ENCODE peak calls at places on chromosomes 2 and 18, in eight cellular contexts. Q is head of caudate nucleus; I is DMS 273 treated with DMSO at 0.1 percent for 48 hours; C is breast epithelium; A is CD4-positive, alpha-beta memory T cell; T is choroid plexus epithelial cell; J is endothelial cell; M is AG20443. S is an unnamed sample.

GRCh38 chr18:57649536-57650495 is 28.2 kb upstream of the NARS1 start:
- DNase-seq in Q (no peak), I (no peak), C (no peak), A (no peak), T (peak), J (no peak), M (peak), S (no peak)

GRCh38 chr18:13278231-13278630 is 59.7 kb downstream of the LDLRAD4 start:
- DNase-seq in Q (no peak), I (no peak), C (no peak), A (no peak), T (no peak), J (no peak), M (no peak), S (no peak)

GRCh38 chr2:67290451-67290991 is 106.6 kb upstream of the ETAA1 start:
- DNase-seq in Q (no peak), I (no peak), C (no peak), A (no peak), T (peak), J (no peak), M (peak), S (no peak)

GRCh38 chr2:589551-589950 is 87.7 kb downstream of the TMEM18 start:
- DNase-seq in Q (no peak), I (no peak), C (peak), A (no peak), T (no peak), J (no peak), M (no peak), S (no peak)

GRCh38 chr2:237694423-237695194 is 67.2 kb downstream of the LRRFIP1 start:
- DNase-seq in Q (no peak), I (no peak), C (no peak), A (peak), T (no peak), J (no peak), M (no peak), S (peak)

GRCh38 chr2:42897386-42897785 is 105.0 kb upstream of the HAAO start:
- DNase-seq in Q (no peak), I (no peak), C (no peak), A (no peak), T (no peak), J (no peak), M (no peak), S (no peak)

GRCh38 chr2:21245565-21245964 is 121.8 kb downstream of the TDRD15 start:
- DNase-seq in Q (no peak), I (no peak), C (no peak), A (no peak), T (no peak), J (no peak), M (no peak), S (no peak)

GRCh38 chr2:239302808-239303557 is 97.8 kb downstream of the HDAC4 start:
- DNase-seq in Q (peak), I (no peak), C (no peak), A (no peak), T (no peak), J (no peak), M (no peak), S (peak)

GRCh38 chr18:27839141-27839540 is 337.8 kb downstream of the CDH2 start:
- DNase-seq in Q (no peak), I (no peak), C (no peak), A (no peak), T (peak), J (no peak), M (peak), S (no peak)

GRCh38 chr18:13371689-13372404 is 153.3 kb downstream of the LDLRAD4 start:
- DNase-seq in Q (no peak), I (no peak), C (no peak), A (no peak), T (no peak), J (no peak), M (no peak), S (no peak)

GRCh38 chr18:3626927-3627240 is 176.9 kb downstream of the TGIF1 start:
- DNase-seq in Q (no peak), I (no peak), C (no peak), A (no peak), T (no peak), J (no peak), M (no peak), S (no peak)

GRCh38 chr2:129796216-129796615 is 183.2 kb upstream of the RAB6C start:
- DNase-seq in Q (no peak), I (no peak), C (no peak), A (no peak), T (no peak), J (no peak), M (no peak), S (no peak)

GRCh38 chr18:55539240-55539639 is 48.8 kb downstream of the TCF4 start:
- DNase-seq in Q (no peak), I (no peak), C (no peak), A (no peak), T (no peak), J (no peak), M (no peak), S (no peak)

GRCh38 chr18:73742959-73743358 is 404.7 kb downstream of the FBXO15 start:
- DNase-seq in Q (no peak), I (no peak), C (no peak), A (no peak), T (no peak), J (no peak), M (no peak), S (no peak)

GRCh38 chr2:22375094-22375493 is 1009.9 kb upstream of the KLHL29 start:
- DNase-seq in Q (no peak), I (no peak), C (no peak), A (no peak), T (no peak), J (peak), M (no peak), S (no peak)

GRCh38 chr2:238081150-238081549 is 19.0 kb upstream of the ESPNL start:
- DNase-seq in Q (no peak), I (no peak), C (peak), A (no peak), T (no peak), J (no peak), M (no peak), S (no peak)

GRCh38 chr2:25690058-25690457 is 16.7 kb upstream of the DTNB start:
- DNase-seq in Q (peak), I (no peak), C (peak), A (no peak), T (peak), J (no peak), M (peak), S (no peak)

GRCh38 chr2:103396152-103396551 is 634.3 kb downstream of the TMEM182 start:
- DNase-seq in Q (no peak), I (no peak), C (no peak), A (no peak), T (no peak), J (no peak), M (no peak), S (no peak)

GRCh38 chr2:228378696-228379425 is 197.4 kb upstream of the SPHKAP start:
- DNase-seq in Q (no peak), I (no peak), C (no peak), A (no peak), T (no peak), J (no peak), M (no peak), S (no peak)

GRCh38 chr2:74001121-74001520 is 16.4 kb downstream of the TET3 start:
- DNase-seq in Q (no peak), I (no peak), C (no peak), A (no peak), T (no peak), J (no peak), M (no peak), S (no peak)

GRCh38 chr2:15705310-15705709 is 113.6 kb downstream of the DDX1 start:
- DNase-seq in Q (no peak), I (no peak), C (no peak), A (no peak), T (no peak), J (no peak), M (no peak), S (no peak)

GRCh38 chr2:11446733-11447248 is 19.2 kb downstream of the E2F6 start:
- DNase-seq in Q (peak), I (peak), C (peak), A (peak), T (peak), J (peak), M (peak), S (no peak)

GRCh38 chr2:27216416-27217137 is 592 bp upstream of the CAD start:
- DNase-seq in Q (no peak), I (no peak), C (no peak), A (no peak), T (no peak), J (no peak), M (no peak), S (no peak)

GRCh38 chr2:181396575-181397062 is 60.6 kb upstream of the ITGA4 start:
- DNase-seq in Q (no peak), I (no peak), C (no peak), A (no peak), T (peak), J (no peak), M (peak), S (no peak)

GRCh38 chr2:158102446-158102845 is 770 bp downstream of the UPP2 start:
- DNase-seq in Q (no peak), I (no peak), C (no peak), A (no peak), T (peak), J (no peak), M (no peak), S (no peak)